ENCODE peak calls at places on chromosomes 2 and 18, in four cellular contexts. M, B, J and T are unnamed samples.

GRCh38 chr18:36530676-36531405 is 233.3 kb downstream of the FHOD3 start:
- DNase-seq in J (no peak), B (no peak), M (no peak), T (no peak)

GRCh38 chr2:24015562-24016375 is 5.9 kb downstream of the MFSD2B start:
- DNase-seq in M (no peak), J (no peak), B (peak), T (no peak)

GRCh38 chr2:29766191-29766590 is 155.2 kb downstream of the ALK start:
- DNase-seq in M (no peak), B (no peak), J (no peak), T (no peak)

GRCh38 chr2:218022851-218023530 is 20.2 kb upstream of the TNS1 start:
- DNase-seq in M (no peak), J (no peak), B (no peak), T (no peak)

GRCh38 chr2:239012228-239012627 is 164.3 kb downstream of the TWIST2 start:
- DNase-seq in J (no peak), M (no peak), B (no peak), T (no peak)

GRCh38 chr2:97691166-97691565 is 21.7 kb downstream of the C2orf92 start:
- DNase-seq in M (no peak), J (peak), B (no peak), T (peak)

GRCh38 chr2:41024806-41025205 is 572.9 kb upstream of the SLC8A1 start:
- DNase-seq in J (no peak), M (no peak), B (no peak), T (no peak)

GRCh38 chr2:48934807-48935206 is 179.3 kb upstream of the LHCGR start:
- DNase-seq in B (no peak), M (no peak), J (no peak), T (no peak)

GRCh38 chr2:207362716-207363115 is 167.0 kb upstream of the CREB1 start:
- DNase-seq in J (no peak), B (no peak), M (no peak), T (no peak)

GRCh38 chr2:231711677-231712461 is 3.5 kb downstream of the PTMA start:
- DNase-seq in J (no peak), M (no peak), B (peak), T (no peak)

GRCh38 chr2:231715499-231715837 is 7.1 kb downstream of the PTMA start:
- DNase-seq in M (no peak), J (no peak), B (no peak), T (no peak)

GRCh38 chr2:231714639-231715498 is 6.5 kb downstream of the PTMA start:
- DNase-seq in J (peak), B (peak), M (peak), T (peak)

GRCh38 chr2:231715988-231716616 is 7.8 kb downstream of the PTMA start:
- DNase-seq in J (peak), B (peak), M (no peak), T (no peak)

GRCh38 chr2:231713738-231714638 is 5.7 kb downstream of the PTMA start:
- DNase-seq in J (peak), M (peak), B (peak), T (peak)
- H2BK5ac ChIP-seq in J (no peak), M (no peak), B (no peak), T (peak)

GRCh38 chr2:148813603-148814065 is 61.4 kb upstream of the KIF5C start:
- DNase-seq in B (no peak), J (peak), M (no peak), T (peak)

GRCh38 chr2:148816176-148816575 is 58.9 kb upstream of the KIF5C start:
- DNase-seq in B (no peak), J (no peak), M (no peak), T (no peak)

GRCh38 chr2:148814853-148815419 is 60.1 kb upstream of the KIF5C start:
- DNase-seq in M (no peak), J (no peak), B (no peak), T (no peak)

GRCh38 chr2:148812306-148812705 is 62.7 kb upstream of the KIF5C start:
- DNase-seq in M (no peak), B (no peak), J (no peak), T (no peak)

DNA sequence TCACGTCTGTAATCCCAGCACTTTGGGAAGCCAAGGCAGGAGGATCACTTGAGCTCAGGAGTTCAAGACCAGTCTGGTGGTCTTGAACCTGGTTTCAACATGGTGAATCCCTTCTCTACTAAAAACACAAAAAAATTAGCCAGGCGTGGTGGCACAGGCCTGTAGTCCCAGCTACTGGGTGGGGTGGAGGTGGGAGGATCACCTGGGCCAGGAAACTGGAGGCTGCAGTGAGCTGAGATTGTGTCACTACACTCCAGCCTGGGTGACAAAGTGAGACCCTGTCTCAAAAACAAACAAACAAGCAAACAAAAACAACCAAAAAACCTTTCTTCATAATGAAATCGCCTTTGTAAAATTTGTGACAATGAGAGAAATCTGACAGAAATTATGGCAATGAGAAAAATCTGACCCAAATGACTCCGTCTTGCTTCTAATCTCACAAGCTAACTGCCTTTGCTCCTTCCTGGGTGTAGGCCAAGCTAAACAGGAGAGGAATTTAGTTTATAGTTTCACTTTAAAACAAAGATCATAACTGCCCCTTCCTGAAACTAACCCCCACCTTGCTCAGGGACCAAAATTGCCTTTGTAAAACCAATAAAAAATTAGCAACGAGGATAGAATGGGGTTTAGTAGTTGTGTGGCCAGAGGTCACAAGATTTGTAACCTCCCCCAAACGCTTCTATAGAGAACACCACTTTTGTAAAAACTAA is 60.7 kb upstream of the KIF5C start:
- DNase-seq in J (no peak), M (no peak), B (no peak), T (no peak)
- H2BK5ac ChIP-seq in J (no peak), M (no peak), B (no peak), T (peak)

GRCh38 chr2:68964282-68964681 is 10.2 kb upstream of the GKN1 start:
- DNase-seq in B (no peak), J (no peak), M (no peak), T (no peak)

DNA sequence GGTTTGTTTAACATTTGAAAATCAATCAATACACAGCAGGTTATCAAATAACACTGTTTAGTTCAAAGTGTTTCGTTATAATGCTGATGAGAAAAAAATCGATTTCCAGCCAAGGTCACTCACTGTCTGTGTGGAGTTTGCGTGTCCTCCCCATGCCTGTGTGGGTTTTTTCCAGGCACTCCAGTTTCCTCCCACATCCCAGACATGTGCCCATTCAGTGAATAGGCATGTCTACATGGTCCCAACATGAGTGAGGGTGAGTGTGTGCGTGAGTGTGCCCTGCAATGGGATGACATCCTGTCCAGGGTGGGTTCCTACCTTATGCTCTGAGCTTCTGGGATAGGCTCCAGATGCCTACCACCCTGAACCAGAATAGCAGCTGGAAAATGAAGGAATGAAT is 8.7 kb upstream of the GKN2 start:
- DNase-seq in M (no peak), B (no peak), J (no peak), T (no peak)
- H2BK5ac ChIP-seq in M (no peak), B (no peak), J (no peak), T (no peak)

GRCh38 chr2:55989405-55989804 is 65.8 kb upstream of the EFEMP1 start:
- DNase-seq in J (no peak), B (no peak), M (no peak), T (no peak)

GRCh38 chr2:55985406-55985805 is 61.8 kb upstream of the EFEMP1 start:
- DNase-seq in J (no peak), M (no peak), B (no peak), T (no peak)

GRCh38 chr2:55986700-55987440 is 63.3 kb upstream of the EFEMP1 start:
- DNase-seq in J (no peak), B (no peak), M (no peak), T (no peak)

GRCh38 chr2:55986001-55986400 is 62.4 kb upstream of the EFEMP1 start:
- DNase-seq in J (no peak), B (no peak), M (no peak), T (no peak)
- H2BK5ac ChIP-seq in J (no peak), B (no peak), M (no peak), T (no peak)

DNA sequence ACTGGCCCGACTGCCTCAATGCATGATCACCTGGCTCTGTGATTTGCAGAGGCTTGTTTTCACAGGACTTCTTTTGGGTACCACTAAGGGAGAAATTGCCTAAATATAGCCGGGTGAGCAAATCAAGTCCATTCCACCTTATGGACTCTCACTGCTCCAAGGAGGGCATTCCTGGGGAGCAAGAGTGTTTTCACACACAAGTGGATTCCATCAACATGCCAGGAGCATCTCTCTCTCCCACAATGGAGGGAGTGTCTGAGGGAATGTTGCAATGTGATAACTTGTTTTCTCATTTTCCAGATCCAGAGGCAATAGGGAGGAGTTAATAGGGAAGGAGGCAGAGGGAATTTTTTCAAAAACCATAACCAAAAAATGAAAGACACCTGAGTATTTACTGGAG is 250.7 kb downstream of the SATB2 start:
- DNase-seq in B (no peak), M (no peak), J (no peak), T (no peak)
- H2BK5ac ChIP-seq in B (no peak), M (no peak), J (no peak), T (no peak)

DNA sequence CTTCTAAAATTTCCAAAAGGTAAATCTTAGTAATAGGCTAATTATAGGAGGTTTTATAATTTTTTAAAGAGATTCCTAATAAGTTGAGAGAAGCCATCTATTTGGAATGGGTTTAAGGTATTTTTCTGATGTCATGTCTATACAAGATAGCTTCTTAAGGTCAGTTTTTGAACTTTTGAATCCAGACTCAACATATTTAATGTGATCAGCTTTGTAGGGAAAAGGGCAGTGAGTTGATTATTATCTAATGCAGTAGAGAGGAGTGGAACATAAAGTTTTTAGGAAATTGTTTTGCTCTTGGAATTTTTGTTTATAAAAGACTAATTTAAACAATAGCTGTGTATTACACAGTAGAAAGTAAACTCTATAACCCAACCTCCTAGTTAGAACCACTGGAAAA is 96.3 kb downstream of the PHLPP1 start:
- DNase-seq in J (no peak), M (no peak), B (peak), T (no peak)
- H2BK5ac ChIP-seq in J (no peak), M (no peak), B (no peak), T (no peak)

GRCh38 chr2:2852015-2852777 is 521.1 kb upstream of the MYT1L start:
- DNase-seq in B (no peak), M (no peak), J (no peak), T (no peak)
- H2BK5ac ChIP-seq in B (no peak), M (no peak), J (no peak), T (peak)

GRCh38 chr2:66443977-66444855 is 9.3 kb downstream of the MEIS1 start:
- DNase-seq in M (no peak), J (peak), B (no peak), T (peak)
- H2BK5ac ChIP-seq in M (no peak), J (no peak), B (peak), T (no peak)

GRCh38 chr18:61703508-61703907 is 189.3 kb downstream of the RNF152 start:
- DNase-seq in M (no peak), B (no peak), J (no peak), T (no peak)
- H2BK5ac ChIP-seq in M (no peak), B (no peak), J (no peak), T (no peak)

GRCh38 chr2:210442457-210442856 is 34.1 kb downstream of the LANCL1 start:
- DNase-seq in B (no peak), M (no peak), J (no peak), T (no peak)
- H2BK5ac ChIP-seq in B (no peak), M (no peak), J (no peak), T (no peak)